ENCODE peak calls at places on chromosomes 16 and 17, in five cellular contexts. H is iris pigment epithelial cell, S is kidney epithelial cell, O is H9, W is GM06990. N is an unnamed sample.

GRCh38 chr16:71896688-71897368 is 1.5 kb downstream of the IST1 start:
- DNase-seq in S (no peak), W (no peak), H (no peak), O (no peak), N (no peak)

GRCh38 chr16:49748322-49748721 is 107.6 kb downstream of the ZNF423 start:
- DNase-seq in W (no peak), H (peak; percentile 13), S (peak; percentile 5), O (no peak), N (no peak)

GRCh38 chr16:69404275-69404805 is 18.5 kb upstream of the TERF2 start:
- DNase-seq in H (no peak), S (no peak), O (no peak), W (no peak), N (peak; percentile 55)

GRCh38 chr16:19130852-19131808 is 17.4 kb downstream of the ITPRIPL2 start:
- DNase-seq in W (no peak), H (peak; percentile 76), O (no peak), S (no peak), N (no peak)

GRCh38 chr17:38922538-38923291 is 2.7 kb upstream of the LASP1NB start:
- DNase-seq in H (peak; percentile 65), S (no peak), O (peak; percentile 71), W (no peak), N (no peak)

GRCh38 chr16:64481497-64481896 is 640.4 kb downstream of the CDH11 start:
- DNase-seq in H (no peak), O (no peak), W (no peak), S (no peak), N (no peak)

GRCh38 chr17:70040336-70040735 is 34.7 kb upstream of the KCNJ16 start:
- DNase-seq in W (no peak), S (no peak), H (peak; percentile 81), O (no peak), N (no peak)

GRCh38 chr16:8716592-8716991 is 42.2 kb downstream of the ABAT start:
- DNase-seq in H (no peak), W (no peak), O (no peak), S (no peak), N (peak; percentile 33)

GRCh38 chr17:81002409-81003361 is 11.0 kb downstream of the CHMP6 start:
- DNase-seq in O (no peak), S (no peak), H (peak; percentile 35), W (no peak), N (no peak)

GRCh38 chr16:13995194-13995593 is 75.2 kb downstream of the ERCC4 start:
- DNase-seq in O (no peak), W (no peak), S (no peak), H (no peak), N (no peak)

GRCh38 chr16:61432421-61432820 is 603.8 kb downstream of the CDH8 start:
- DNase-seq in O (no peak), W (no peak), H (no peak), S (no peak), N (no peak)

GRCh38 chr17:74210191-74211140 is 2.9 kb upstream of the TTYH2 start:
- DNase-seq in O (peak; percentile 85), H (peak; percentile 58), W (peak; percentile 73), S (no peak), N (no peak)

GRCh38 chr17:43003542-43004172 is 2.9 kb upstream of the IFI35 start:
- DNase-seq in S (no peak), H (no peak), W (no peak), O (peak; percentile 73), N (no peak)

GRCh38 chr17:75338335-75338734 is 49.1 kb upstream of the SLC25A19 start:
- DNase-seq in W (no peak), S (no peak), O (no peak), H (peak; percentile 41), N (no peak)

GRCh38 chr16:50458694-50459271 is 89.4 kb upstream of the NKD1 start:
- DNase-seq in H (no peak), S (no peak), O (peak; percentile 61), W (no peak), N (no peak)

GRCh38 chr17:63621229-63621683 is 961 bp upstream of the MAP3K3 start:
- DNase-seq in O (no peak), W (no peak), S (no peak), H (no peak), N (no peak)

GRCh38 chr17:81054308-81054707 is 19.4 kb downstream of the BAIAP2 start:
- DNase-seq in W (no peak), S (no peak), O (no peak), H (no peak), N (no peak)

GRCh38 chr17:29149431-29150064 is 30.6 kb downstream of the MYO18A start:
- DNase-seq in O (peak; percentile 61), H (no peak), S (no peak), W (peak; percentile 60), N (peak; percentile 87)

GRCh38 chr16:74700206-74701040 is at the start of gene MLKL:
- DNase-seq in S (peak; percentile 16), O (peak; percentile 54), H (peak; percentile 45), W (peak; percentile 74), N (no peak)

N was measured in keratinocyte.